ENCODE peak calls at places on chromosomes 13 and 19, in seven cellular contexts. N is MV-4-11, T is A172, H is posterior cingulate gyrus, D is T-cell, S is DMS53, J is NCI-H345. U is an unnamed sample.

GRCh38 chr19:54481326-54481930 is 8.3 kb upstream of the CDC42EP5 start:
- DNase-seq in S (peak), J (peak), T (peak), N (peak), H (no peak), D (no peak), U (no peak)

GRCh38 chr19:17180997-17181702 is 34.0 kb upstream of the USE1 start:
- DNase-seq in N (no peak), S (no peak), H (no peak), D (no peak), J (no peak), T (no peak), U (no peak)

GRCh38 chr19:2385053-2385721 is 25.1 kb downstream of the TMPRSS9 start:
- DNase-seq in J (peak), D (no peak), N (peak), H (no peak), T (peak), S (peak), U (peak)

GRCh38 chr13:95115525-95115924 is 185.7 kb downstream of the ABCC4 start:
- DNase-seq in J (no peak), D (no peak), S (no peak), N (no peak), T (no peak), H (no peak), U (no peak)

GRCh38 chr13:103188688-103189326 is 122.6 kb upstream of the SLC10A2 start:
- DNase-seq in H (no peak), S (no peak), D (no peak), N (peak), T (no peak), J (peak), U (no peak)

GRCh38 chr13:110187501-110188161 is 119.3 kb downstream of the COL4A1 start:
- DNase-seq in D (no peak), S (no peak), H (no peak), T (peak), N (no peak), J (no peak), U (peak)

GRCh38 chr19:47176071-47176626 is 45.5 kb downstream of the SAE1 start:
- DNase-seq in N (no peak), D (no peak), J (no peak), H (no peak), T (peak), S (no peak), U (peak)

GRCh38 chr13:99281811-99282263 is 23.7 kb upstream of the GPR18 start:
- DNase-seq in T (no peak), N (peak), H (no peak), D (peak), S (no peak), J (no peak), U (no peak)

U was measured in foreskin fibroblast.